ENCODE peak calls at places on chromosome 15, in four cellular contexts. One of them, this sample, is unnamed.

GRCh38 chr15:37041042-37041441 is 59.3 kb downstream of the MEIS2 start:
- DNase-seq in lower lobe of right lung: no peak
- DNase-seq in thoracic aorta: no peak
- DNase-seq in colonic mucosa: no peak
- DNase-seq in this sample: no peak

GRCh38 chr15:55764398-55764797 is 21.4 kb upstream of the PRTG start:
- DNase-seq in thoracic aorta: no peak
- DNase-seq in colonic mucosa: no peak
- DNase-seq in lower lobe of right lung: no peak
- DNase-seq in this sample: no peak

GRCh38 chr15:59335197-59335786 is 37.4 kb downstream of the MYO1E start:
- DNase-seq in colonic mucosa: no peak
- DNase-seq in thoracic aorta: no peak
- DNase-seq in lower lobe of right lung: no peak
- DNase-seq in this sample: no peak

GRCh38 chr15:42140383-42141070 is 15.9 kb downstream of the PLA2G4F start:
- DNase-seq in lower lobe of right lung: no peak
- DNase-seq in colonic mucosa: no peak
- DNase-seq in thoracic aorta: no peak
- DNase-seq in this sample: no peak

GRCh38 chr15:68668926-68669600 is 90.3 kb downstream of the CORO2B start:
- DNase-seq in lower lobe of right lung: no peak
- DNase-seq in colonic mucosa: no peak
- DNase-seq in thoracic aorta: no peak
- DNase-seq in this sample: no peak

GRCh38 chr15:79329186-79329611 is 18.3 kb downstream of the TMED3 start:
- DNase-seq in lower lobe of right lung: no peak
- DNase-seq in thoracic aorta: no peak
- DNase-seq in colonic mucosa: no peak
- DNase-seq in this sample: no peak

GRCh38 chr15:53193149-53193548 is 403.0 kb upstream of the ONECUT1 start:
- DNase-seq in colonic mucosa: no peak
- DNase-seq in thoracic aorta: no peak
- DNase-seq in lower lobe of right lung: no peak
- DNase-seq in this sample: no peak

GRCh38 chr15:40222146-40222545 is 16.7 kb upstream of the PAK6 start:
- DNase-seq in thoracic aorta: no peak
- DNase-seq in lower lobe of right lung: no peak
- DNase-seq in colonic mucosa: no peak
- DNase-seq in this sample: no peak

GRCh38 chr15:69991493-69991892 is 106.2 kb downstream of the TLE3 start:
- DNase-seq in thoracic aorta: no peak
- DNase-seq in lower lobe of right lung: no peak
- DNase-seq in colonic mucosa: no peak
- DNase-seq in this sample: no peak

GRCh38 chr15:75947117-75947516 is 43.4 kb downstream of the FBXO22 start:
- DNase-seq in colonic mucosa: no peak
- DNase-seq in thoracic aorta: no peak
- DNase-seq in lower lobe of right lung: no peak
- DNase-seq in this sample: no peak

GRCh38 chr15:42582569-42583235 is 7.3 kb downstream of the STARD9 start:
- DNase-seq in lower lobe of right lung: no peak
- DNase-seq in thoracic aorta: no peak
- DNase-seq in colonic mucosa: no peak
- DNase-seq in this sample: no peak

GRCh38 chr15:52714968-52715367 is 35.8 kb upstream of the ATOSA start:
- DNase-seq in lower lobe of right lung: peak
- DNase-seq in colonic mucosa: no peak
- DNase-seq in thoracic aorta: no peak
- DNase-seq in this sample: no peak

DNA sequence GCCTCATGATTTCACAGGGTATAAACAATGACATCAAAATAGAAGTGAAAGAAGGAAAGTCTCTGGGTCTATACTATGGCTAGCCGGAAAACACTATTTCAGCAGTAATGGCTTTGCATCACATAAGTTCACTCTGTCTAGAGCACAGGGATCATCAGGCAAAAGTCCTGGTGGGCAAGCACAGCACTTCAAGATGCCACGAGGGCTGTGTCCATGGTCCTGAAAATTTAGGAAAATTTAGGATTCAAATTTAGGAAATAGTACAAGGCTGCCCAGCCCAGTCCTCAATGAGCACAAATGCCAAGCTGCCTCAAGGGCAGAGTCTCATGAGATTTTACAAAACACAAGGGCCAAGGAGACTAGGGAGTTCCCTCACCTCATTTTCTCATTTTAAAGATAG is 54.1 kb downstream of the RORA start:
- DNase-seq in thoracic aorta: no peak
- DNase-seq in lower lobe of right lung: no peak
- DNase-seq in colonic mucosa: no peak
- DNase-seq in this sample: no peak
- TF ChIP-seq CTCF in thoracic aorta: no peak
- TF ChIP-seq CTCF in lower lobe of right lung: no peak
- TF ChIP-seq CTCF in colonic mucosa: no peak
- TF ChIP-seq CTCF in this sample: no peak

GRCh38 chr15:92392462-92392861 is 1.2 kb upstream of the ST8SIA2 start:
- DNase-seq in colonic mucosa: no peak
- DNase-seq in lower lobe of right lung: no peak
- DNase-seq in thoracic aorta: no peak
- DNase-seq in this sample: no peak

GRCh38 chr15:92393994-92394326 is 279 bp downstream of the ST8SIA2 start:
- DNase-seq in thoracic aorta: no peak
- DNase-seq in lower lobe of right lung: no peak
- DNase-seq in colonic mucosa: no peak
- DNase-seq in this sample: no peak

GRCh38 chr15:92392966-92393286 is 755 bp upstream of the ST8SIA2 start:
- DNase-seq in thoracic aorta: no peak
- DNase-seq in lower lobe of right lung: no peak
- DNase-seq in colonic mucosa: no peak
- DNase-seq in this sample: no peak

GRCh38 chr15:92394327-92395175 is 870 bp downstream of the ST8SIA2 start:
- DNase-seq in thoracic aorta: no peak
- DNase-seq in colonic mucosa: no peak
- DNase-seq in lower lobe of right lung: no peak
- DNase-seq in this sample: no peak

DNA sequence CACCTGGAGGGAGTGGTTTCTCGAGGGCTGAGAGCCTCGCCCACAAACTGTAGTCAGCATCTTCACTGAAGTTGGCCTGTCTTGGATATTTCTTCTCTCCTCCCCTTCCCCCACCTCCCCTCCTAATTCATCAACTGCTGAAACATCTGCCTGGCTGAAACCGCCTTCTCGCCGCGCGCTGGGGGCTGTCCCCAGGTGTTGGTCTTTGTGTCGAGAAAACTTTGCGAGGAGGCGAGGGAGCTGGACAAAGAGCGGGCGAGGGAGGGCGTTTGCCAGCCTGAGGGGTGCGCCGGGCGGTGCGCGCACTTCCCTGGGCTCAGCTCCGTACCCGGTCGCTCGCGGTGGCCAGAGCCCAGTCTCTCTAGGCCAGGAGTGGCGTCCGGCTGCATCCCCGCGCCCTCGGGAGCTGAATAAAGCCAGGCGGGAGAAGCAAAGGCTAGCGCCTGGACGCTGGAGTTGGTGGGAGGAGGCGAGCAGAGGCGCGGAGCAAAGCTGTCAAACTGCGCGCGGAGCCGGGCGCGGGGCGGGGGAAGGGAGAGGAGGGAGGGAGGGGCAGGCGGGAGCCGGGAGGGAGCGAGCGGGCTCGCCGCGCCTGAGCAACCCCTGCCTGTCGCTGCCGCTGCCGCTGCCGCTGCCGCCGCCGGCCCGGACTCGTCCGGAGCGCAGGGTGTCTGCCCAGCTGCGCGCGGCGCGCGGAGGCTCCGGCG is at the start of gene ST8SIA2:
- DNase-seq in lower lobe of right lung: no peak
- DNase-seq in colonic mucosa: peak
- DNase-seq in thoracic aorta: no peak
- DNase-seq in this sample: peak
- H3K4me3 ChIP-seq in lower lobe of right lung: peak
- H3K4me3 ChIP-seq in colonic mucosa: peak
- H3K4me3 ChIP-seq in thoracic aorta: no peak
- H3K4me3 ChIP-seq in this sample: peak

DNA sequence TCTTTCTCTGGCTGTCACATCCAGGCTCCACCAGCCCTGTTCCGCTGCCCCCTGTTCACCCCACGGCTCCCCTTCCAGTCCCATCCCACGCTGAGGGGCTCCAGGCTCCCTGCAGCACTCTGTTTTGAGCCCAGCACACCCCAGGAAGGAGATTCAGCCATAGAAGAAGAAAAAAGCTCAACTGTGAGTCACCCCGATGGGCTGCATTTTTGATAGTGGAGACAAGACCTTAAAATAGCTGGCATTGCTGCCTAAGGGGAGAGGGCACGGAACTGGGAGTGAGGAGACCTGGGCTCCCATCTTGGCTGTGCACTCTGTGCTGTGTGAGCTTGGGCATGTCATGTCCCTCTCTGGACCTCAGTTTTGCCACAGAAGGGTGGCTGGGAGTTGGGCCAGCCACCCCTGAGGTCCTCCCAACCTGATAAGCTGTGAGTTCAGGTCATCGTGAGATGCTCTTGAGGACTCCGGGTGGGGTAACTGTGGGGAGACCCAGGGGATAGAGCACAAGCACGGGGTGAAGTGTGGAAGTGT is 57.2 kb upstream of the SMAD6 start:
- DNase-seq in lower lobe of right lung: no peak
- DNase-seq in colonic mucosa: no peak
- DNase-seq in thoracic aorta: no peak
- DNase-seq in this sample: no peak
- TF ChIP-seq CTCF in lower lobe of right lung: no peak
- TF ChIP-seq CTCF in colonic mucosa: no peak
- TF ChIP-seq CTCF in thoracic aorta: no peak
- TF ChIP-seq CTCF in this sample: no peak

DNA sequence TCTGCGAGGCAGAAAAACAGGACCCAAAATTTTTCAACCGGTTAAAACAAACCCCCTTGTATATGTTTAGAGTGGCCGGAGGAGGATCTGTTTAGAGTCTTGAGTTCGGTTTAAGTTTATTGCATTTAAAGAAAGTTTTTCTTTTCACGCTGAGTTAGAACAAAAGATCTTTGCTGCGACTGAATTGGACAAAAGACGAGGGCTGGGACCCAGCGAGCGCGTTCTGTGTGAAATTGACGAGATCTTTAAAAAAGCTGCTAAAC is 9.8 kb downstream of the NR2F2 start:
- DNase-seq in thoracic aorta: no peak
- DNase-seq in colonic mucosa: no peak
- DNase-seq in lower lobe of right lung: no peak
- DNase-seq in this sample: no peak
- H3K4me3 ChIP-seq in thoracic aorta: peak
- H3K4me3 ChIP-seq in colonic mucosa: peak
- H3K4me3 ChIP-seq in lower lobe of right lung: peak
- H3K4me3 ChIP-seq in this sample: peak

GRCh38 chr15:33234019-33234418 is 39.5 kb upstream of the FMN1 start:
- DNase-seq in lower lobe of right lung: no peak
- DNase-seq in colonic mucosa: no peak
- DNase-seq in thoracic aorta: no peak
- DNase-seq in this sample: no peak
- TF ChIP-seq CTCF in lower lobe of right lung: peak
- TF ChIP-seq CTCF in colonic mucosa: peak
- TF ChIP-seq CTCF in thoracic aorta: peak
- TF ChIP-seq CTCF in this sample: peak

DNA sequence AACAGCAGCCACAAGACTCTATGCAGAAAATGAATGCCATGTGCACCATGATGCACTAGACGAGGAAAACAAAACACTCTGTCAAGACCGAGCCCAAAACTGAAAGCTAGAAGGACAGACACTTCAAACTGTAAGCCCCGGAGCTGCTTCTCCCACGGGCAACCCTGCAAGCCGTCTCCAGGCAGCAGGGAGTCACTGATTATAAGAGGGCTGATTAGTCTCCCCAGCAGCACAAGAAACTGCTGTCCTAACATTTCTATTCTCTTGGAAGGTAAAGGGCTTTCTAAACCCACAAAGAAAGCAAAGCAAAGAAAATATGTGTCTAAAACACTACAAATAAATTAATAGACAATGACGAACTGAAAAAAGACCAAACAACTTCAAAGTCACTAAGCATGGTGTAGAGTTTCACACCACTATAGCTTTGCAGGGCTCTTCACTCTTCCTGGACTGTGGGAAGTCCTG is 15.5 kb downstream of the TBC1D2B start:
- DNase-seq in thoracic aorta: no peak
- DNase-seq in colonic mucosa: no peak
- DNase-seq in lower lobe of right lung: no peak
- DNase-seq in this sample: no peak
- H3K4me3 ChIP-seq in thoracic aorta: peak
- H3K4me3 ChIP-seq in colonic mucosa: no peak
- H3K4me3 ChIP-seq in lower lobe of right lung: peak
- H3K4me3 ChIP-seq in this sample: no peak

DNA sequence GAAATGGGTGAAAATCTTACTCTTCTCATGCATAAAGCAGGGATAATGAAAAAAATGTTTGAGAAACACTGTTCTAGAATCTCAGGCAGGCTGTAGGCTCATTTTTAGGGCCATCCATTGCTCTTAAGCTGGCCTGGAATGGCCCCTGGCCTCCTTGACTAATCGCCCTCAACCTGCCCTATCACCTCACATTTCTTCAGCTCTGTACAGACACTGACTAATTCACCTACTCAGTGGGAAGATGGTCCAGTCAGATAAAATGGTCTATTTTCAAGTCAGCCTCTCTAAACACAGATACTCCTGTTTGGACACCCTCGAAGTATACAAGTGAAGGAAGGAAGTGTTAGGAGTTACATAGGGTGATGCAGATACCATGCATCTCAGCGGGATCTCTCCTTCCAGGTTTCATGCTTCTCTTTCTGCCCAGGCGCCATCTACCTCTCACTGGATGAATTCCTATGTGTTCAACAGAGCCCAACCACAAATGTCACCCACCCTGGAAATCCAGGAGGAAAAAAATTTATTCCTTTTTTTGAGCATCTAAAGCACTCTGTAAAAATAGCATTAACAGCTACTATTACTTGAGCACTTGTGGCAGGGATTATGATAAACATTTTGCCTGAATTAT is 12.1 kb downstream of the FMN1 start:
- DNase-seq in thoracic aorta: no peak
- DNase-seq in colonic mucosa: no peak
- DNase-seq in lower lobe of right lung: no peak
- DNase-seq in this sample: no peak
- TF ChIP-seq CTCF in thoracic aorta: no peak
- TF ChIP-seq CTCF in colonic mucosa: no peak
- TF ChIP-seq CTCF in lower lobe of right lung: no peak
- TF ChIP-seq CTCF in this sample: no peak

DNA sequence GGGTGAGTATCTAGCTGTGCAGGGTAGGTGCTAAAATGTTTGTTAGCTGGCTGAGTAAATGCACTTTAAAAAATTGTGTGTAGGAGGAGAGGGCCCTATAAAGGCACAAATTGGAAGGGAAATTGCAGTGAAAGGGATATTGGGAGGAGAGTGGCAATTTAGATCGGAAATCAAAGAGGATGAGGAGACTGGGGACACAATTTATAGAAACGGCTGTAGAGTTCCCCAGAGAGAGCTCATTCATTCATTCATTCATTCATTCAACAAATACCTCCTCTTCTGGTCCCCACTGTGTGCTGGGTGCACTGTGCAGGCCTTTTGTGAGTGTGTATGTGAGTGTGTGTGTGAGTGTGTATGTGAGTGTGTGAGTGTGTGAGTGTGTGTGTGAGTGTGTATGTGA is 2.4 kb downstream of the DNAJA4 start:
- DNase-seq in lower lobe of right lung: no peak
- DNase-seq in colonic mucosa: no peak
- DNase-seq in thoracic aorta: no peak
- DNase-seq in this sample: no peak
- H3K4me3 ChIP-seq in lower lobe of right lung: no peak
- H3K4me3 ChIP-seq in colonic mucosa: no peak
- H3K4me3 ChIP-seq in thoracic aorta: peak
- H3K4me3 ChIP-seq in this sample: peak